ENCODE peak calls at places on chromosomes 7 and 10, in ten cellular contexts. L is activated naive CD4-positive, alpha-beta T cell treated with anti-CD3 and anti-CD28 coated beads, Interleukin-2, amount 50 U/mL, for 72 hours; Z is iPS DF 6.9; C is fibroblast of mammary gland; V is RWPE1; E is GM04503; K is effector memory CD4-positive, alpha-beta T cell; H is activated effector memory CD4-positive, alpha-beta T cell treated with Interleukin-2 at 50 U/mL for 16 hours; G is Calu3; J is colonic mucosa. N is an unnamed sample.

GRCh38 chr10:65294329-65294728 is 1631.5 kb upstream of the LRRTM3 start:
- DNase-seq in L (no peak), Z (no peak), C (no peak), V (no peak), E (peak), K (no peak), H (no peak), G (no peak), J (no peak), N (no peak)

GRCh38 chr10:62581351-62581750 is 207.2 kb downstream of the ZNF365 start:
- DNase-seq in L (no peak), Z (no peak), C (peak), V (no peak), E (no peak), K (no peak), H (no peak), G (no peak), J (no peak), N (no peak)

GRCh38 chr10:73911553-73912004 is 647 bp downstream of the PLAU start:
- DNase-seq in L (no peak), Z (no peak), C (no peak), V (no peak), E (no peak), K (no peak), H (no peak), G (no peak), J (peak), N (no peak)

GRCh38 chr10:115427611-115428010 is 334.4 kb downstream of the ATRNL1 start:
- DNase-seq in L (no peak), Z (no peak), C (no peak), V (no peak), E (no peak), K (no peak), H (no peak), G (no peak), J (no peak), N (no peak)

GRCh38 chr7:5421626-5422323 is 1.9 kb downstream of the TNRC18 start:
- DNase-seq in L (no peak), Z (no peak), C (peak), V (no peak), E (no peak), K (no peak), H (no peak), G (peak), J (peak), N (peak)

GRCh38 chr10:49277973-49278372 is 21.0 kb upstream of the C10orf71 start:
- DNase-seq in L (no peak), Z (no peak), C (no peak), V (no peak), E (no peak), K (no peak), H (no peak), G (no peak), J (no peak), N (no peak)

GRCh38 chr7:156666368-156667109 is 26.0 kb downstream of the RNF32 start:
- DNase-seq in L (no peak), Z (no peak), C (no peak), V (no peak), E (no peak), K (no peak), H (no peak), G (no peak), J (peak), N (no peak)

GRCh38 chr7:57487957-57488356 is 38.0 kb downstream of the ZNF716 start:
- DNase-seq in L (no peak), Z (no peak), C (no peak), V (no peak), E (no peak), K (no peak), H (no peak), G (no peak), J (no peak), N (no peak)

GRCh38 chr7:129721139-129721538 is 109.6 kb downstream of the NRF1 start:
- DNase-seq in L (no peak), Z (no peak), C (no peak), V (no peak), E (no peak), K (no peak), H (no peak), G (no peak), J (no peak), N (no peak)

GRCh38 chr7:98162758-98163157 is 48.5 kb upstream of the BHLHA15 start:
- DNase-seq in L (no peak), Z (no peak), C (no peak), V (no peak), E (no peak), K (no peak), H (no peak), G (no peak), J (no peak), N (no peak)

GRCh38 chr7:28029036-28029435 is 151.6 kb downstream of the JAZF1 start:
- DNase-seq in L (no peak), Z (no peak), C (peak), V (no peak), E (peak), K (no peak), H (no peak), G (no peak), J (no peak), N (no peak)

GRCh38 chr10:64682043-64682442 is 1160.8 kb downstream of the REEP3 start:
- DNase-seq in L (no peak), Z (no peak), C (no peak), V (no peak), E (peak), K (no peak), H (no peak), G (no peak), J (no peak), N (no peak)

GRCh38 chr10:71927669-71928592 is 36.3 kb upstream of the CHST3 start:
- DNase-seq in L (peak), Z (no peak), C (peak), V (peak), E (peak), K (no peak), H (no peak), G (peak), J (no peak), N (no peak)

GRCh38 chr7:133235212-133235883 is 17.5 kb upstream of the EXOC4 start:
- DNase-seq in L (no peak), Z (no peak), C (peak), V (no peak), E (no peak), K (no peak), H (no peak), G (no peak), J (no peak), N (no peak)

GRCh38 chr10:49632406-49633317 is 18.8 kb downstream of the CHAT start:
- DNase-seq in L (peak), Z (no peak), C (peak), V (peak), E (no peak), K (no peak), H (no peak), G (no peak), J (no peak), N (peak)

GRCh38 chr10:110356628-110357245 is 52.0 kb upstream of the SMNDC1 start:
- DNase-seq in L (peak), Z (no peak), C (peak), V (peak), E (no peak), K (peak), H (peak), G (peak), J (peak), N (peak)

GRCh38 chr7:139362981-139363380 is 3.3 kb downstream of the LUC7L2 start:
- DNase-seq in L (no peak), Z (no peak), C (no peak), V (no peak), E (no peak), K (no peak), H (no peak), G (no peak), J (no peak), N (no peak)

GRCh38 chr7:29459591-29459990 is 104.0 kb upstream of the PRR15 start:
- DNase-seq in L (no peak), Z (no peak), C (no peak), V (no peak), E (no peak), K (no peak), H (no peak), G (no peak), J (no peak), N (no peak)

GRCh38 chr7:39088730-39089129 is 111.0 kb downstream of the POU6F2 start:
- DNase-seq in L (no peak), Z (no peak), C (no peak), V (no peak), E (no peak), K (no peak), H (no peak), G (no peak), J (no peak), N (no peak)

GRCh38 chr7:72015106-72015505 is 397.0 kb downstream of the CALN1 start:
- DNase-seq in L (no peak), Z (no peak), C (no peak), V (no peak), E (no peak), K (no peak), H (no peak), G (no peak), J (no peak), N (no peak)

GRCh38 chr10:21517134-21517982 is 8.1 kb downstream of the SKIDA1 start:
- DNase-seq in L (no peak), Z (no peak), C (peak), V (peak), E (no peak), K (no peak), H (no peak), G (peak), J (no peak), N (peak)

GRCh38 chr10:114720685-114721278 is 62.7 kb upstream of the ABLIM1 start:
- DNase-seq in L (no peak), Z (no peak), C (no peak), V (no peak), E (no peak), K (no peak), H (no peak), G (no peak), J (no peak), N (no peak)

GRCh38 chr7:158157460-158157859 is 430.2 kb downstream of the PTPRN2 start:
- DNase-seq in L (no peak), Z (no peak), C (no peak), V (no peak), E (no peak), K (no peak), H (no peak), G (no peak), J (no peak), N (no peak)

GRCh38 chr7:135186841-135187253 is 16.3 kb upstream of the CYREN start:
- DNase-seq in L (no peak), Z (no peak), C (no peak), V (no peak), E (no peak), K (no peak), H (no peak), G (no peak), J (no peak), N (no peak)

GRCh38 chr7:97772034-97772891 is 40.4 kb downstream of the TAC1 start:
- DNase-seq in L (no peak), Z (no peak), C (no peak), V (no peak), E (no peak), K (no peak), H (no peak), G (peak), J (no peak), N (no peak)

GRCh38 chr7:116552616-116553015 is 27.8 kb downstream of the CAV1 start:
- DNase-seq in L (no peak), Z (no peak), C (peak), V (peak), E (no peak), K (no peak), H (no peak), G (no peak), J (no peak), N (peak)

GRCh38 chr10:121596668-121597503 is 1.4 kb downstream of the FGFR2 start:
- DNase-seq in L (no peak), Z (peak), C (no peak), V (peak), E (no peak), K (no peak), H (no peak), G (peak), J (peak), N (peak)

GRCh38 chr7:47601881-47602249 is 20.0 kb upstream of the TNS3 start:
- DNase-seq in L (no peak), Z (no peak), C (no peak), V (no peak), E (no peak), K (no peak), H (no peak), G (peak), J (no peak), N (no peak)

N was measured in SW480.